ENCODE peak calls at places on chromosomes 13 and 19, in nine cellular contexts. O, B, Z, Q, W, J, A, R and X are unnamed samples.

GRCh38 chr19:46299004-46299509 is 2.2 kb downstream of the HIF3A start:
- DNase-seq in O (peak; percentile 99), B (no peak), Z (peak; percentile 66), Q (peak; percentile 99), W (peak; percentile 97), J (peak; percentile 98), A (no peak), R (peak; percentile 59), X (peak; percentile 87)

GRCh38 chr13:31803327-31803726 is 64.0 kb downstream of the RXFP2 start:
- DNase-seq in O (no peak), B (no peak), Z (no peak), Q (no peak), W (no peak), J (no peak), A (no peak), R (no peak), X (no peak)

GRCh38 chr13:19910336-19911072 is 47.1 kb upstream of the ZMYM5 start:
- DNase-seq in O (no peak), B (no peak), Z (peak; percentile 93), Q (no peak), W (no peak), J (peak; percentile 12), A (no peak), R (no peak), X (no peak)

GRCh38 chr13:60453490-60453889 is 56.5 kb downstream of the TDRD3 start:
- DNase-seq in O (no peak), B (no peak), Z (peak; percentile 22), Q (no peak), W (no peak), J (no peak), A (no peak), R (no peak), X (no peak)

GRCh38 chr13:30873519-30873918 is 32.6 kb upstream of the MEDAG start:
- DNase-seq in O (no peak), B (no peak), Z (no peak), Q (no peak), W (no peak), J (no peak), A (peak; percentile 29), R (no peak), X (no peak)

GRCh38 chr19:13396256-13397080 is 109.8 kb downstream of the CACNA1A start:
- DNase-seq in O (no peak), B (no peak), Z (peak; percentile 36), Q (peak; percentile 73), W (no peak), J (peak; percentile 90), A (peak; percentile 64), R (no peak), X (no peak)

GRCh38 chr13:36288794-36289391 is 8.7 kb downstream of the CCDC169 start:
- DNase-seq in O (no peak), B (no peak), Z (no peak), Q (no peak), W (no peak), J (no peak), A (no peak), R (no peak), X (no peak)

GRCh38 chr19:16587031-16588023 is 15.1 kb upstream of the SLC35E1 start:
- DNase-seq in O (no peak), B (peak; percentile 69), Z (peak; percentile 66), Q (no peak), W (no peak), J (peak; percentile 71), A (no peak), R (no peak), X (no peak)

GRCh38 chr13:89136678-89137077 is 1465.5 kb downstream of the SLITRK5 start:
- DNase-seq in O (no peak), B (no peak), Z (peak; percentile 65), Q (no peak), W (no peak), J (no peak), A (no peak), R (no peak), X (no peak)

GRCh38 chr19:2887391-2887914 is 13.3 kb upstream of the ZNF57 start:
- DNase-seq in O (no peak), B (peak; percentile 20), Z (peak; percentile 62), Q (peak; percentile 23), W (no peak), J (peak; percentile 79), A (peak; percentile 7), R (peak; percentile 53), X (no peak)

GRCh38 chr13:106917673-106918652 is 350.0 kb upstream of the ARGLU1 start:
- DNase-seq in O (peak; percentile 94), B (peak; percentile 56), Z (peak; percentile 64), Q (peak; percentile 83), W (peak; percentile 84), J (peak; percentile 90), A (peak; percentile 91), R (peak; percentile 47), X (peak; percentile 91)

GRCh38 chr13:112443191-112444000 is 67.2 kb downstream of the SPACA7 start:
- DNase-seq in O (peak; percentile 78), B (no peak), Z (no peak), Q (no peak), W (peak; percentile 75), J (peak; percentile 27), A (peak; percentile 64), R (no peak), X (no peak)

GRCh38 chr13:31088826-31089420 is 72.8 kb downstream of the HSPH1 start:
- DNase-seq in O (no peak), B (no peak), Z (no peak), Q (no peak), W (peak; percentile 52), J (no peak), A (no peak), R (no peak), X (no peak)

GRCh38 chr19:17963936-17964691 is 2.8 kb upstream of the KCNN1 start:
- DNase-seq in O (no peak), B (no peak), Z (no peak), Q (no peak), W (no peak), J (no peak), A (no peak), R (no peak), X (no peak)

GRCh38 chr13:51324714-51325440 is 14.6 kb upstream of the SERPINE3 start:
- DNase-seq in O (peak; percentile 17), B (no peak), Z (no peak), Q (no peak), W (no peak), J (no peak), A (no peak), R (no peak), X (no peak)

GRCh38 chr13:111132948-111133347 is 17.8 kb downstream of the ARHGEF7 start:
- DNase-seq in O (no peak), B (no peak), Z (no peak), Q (no peak), W (no peak), J (no peak), A (no peak), R (no peak), X (no peak)

GRCh38 chr19:2255112-2255845 is 938 bp downstream of the JSRP1 start:
- DNase-seq in O (no peak), B (no peak), Z (no peak), Q (no peak), W (no peak), J (no peak), A (no peak), R (no peak), X (no peak)

GRCh38 chr13:87123987-87124784 is 547.0 kb upstream of the SLITRK5 start:
- DNase-seq in O (peak; percentile 86), B (no peak), Z (peak; percentile 97), Q (no peak), W (no peak), J (peak; percentile 19), A (no peak), R (peak; percentile 100), X (no peak)
- TF ChIP-seq CTCF in O (no peak), B (no peak), Z (no peak), Q (no peak), W (no peak), J (no peak), A (no peak), R (no peak), X (no peak)

GRCh38 chr13:70842062-70842644 is 733.9 kb upstream of the KLHL1 start:
- DNase-seq in O (no peak), B (no peak), Z (no peak), Q (no peak), W (no peak), J (no peak), A (no peak), R (no peak), X (no peak)
- TF ChIP-seq CTCF in O (no peak), B (no peak), Z (no peak), Q (no peak), W (no peak), J (no peak), A (no peak), R (no peak), X (no peak)

GRCh38 chr13:40565282-40566148 is 100.9 kb downstream of the FOXO1 start:
- DNase-seq in O (no peak), B (no peak), Z (peak; percentile 18), Q (no peak), W (no peak), J (peak; percentile 17), A (no peak), R (no peak), X (no peak)

GRCh38 chr13:40563350-40564125 is 102.9 kb downstream of the FOXO1 start:
- DNase-seq in O (no peak), B (no peak), Z (no peak), Q (no peak), W (no peak), J (peak; percentile 15), A (no peak), R (no peak), X (no peak)

GRCh38 chr13:40566811-40567210 is 99.6 kb downstream of the FOXO1 start:
- DNase-seq in O (no peak), B (no peak), Z (no peak), Q (no peak), W (no peak), J (no peak), A (no peak), R (no peak), X (no peak)

GRCh38 chr13:40562975-40563349 is 103.5 kb downstream of the FOXO1 start:
- DNase-seq in O (no peak), B (peak; percentile 23), Z (no peak), Q (no peak), W (no peak), J (no peak), A (no peak), R (peak; percentile 35), X (no peak)

DNA sequence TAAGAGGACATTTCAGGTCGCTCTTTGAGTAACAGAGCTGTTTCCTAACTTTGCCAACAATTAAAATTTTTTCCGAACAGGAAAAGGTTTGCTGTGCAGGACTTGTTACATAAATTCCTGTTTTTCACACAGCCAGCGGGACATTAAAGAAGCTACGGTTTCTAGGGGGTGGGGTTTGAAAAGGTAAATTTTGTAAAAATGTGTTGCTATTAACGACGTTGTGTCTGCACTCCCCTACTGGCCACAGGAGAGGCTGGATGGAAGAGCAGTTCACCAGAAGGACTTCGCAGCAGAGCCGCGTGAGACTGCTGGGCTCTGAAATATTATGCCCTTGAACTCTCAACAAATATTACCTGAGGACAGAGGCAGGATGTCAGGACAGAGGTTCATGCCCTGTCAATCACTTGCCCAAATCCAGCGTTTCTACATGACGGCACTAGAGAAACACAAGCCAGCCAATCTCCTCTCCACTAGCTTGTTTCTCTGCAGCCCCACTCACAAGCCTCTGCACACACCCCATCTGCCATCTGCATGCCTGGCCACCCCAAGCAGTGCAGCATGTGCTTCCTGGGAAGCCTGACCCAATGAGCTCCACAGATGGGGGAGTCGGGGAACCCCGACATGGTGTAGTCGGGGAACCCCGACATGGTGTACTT is 102.0 kb downstream of the FOXO1 start:
- DNase-seq in O (no peak), B (no peak), Z (no peak), Q (no peak), W (no peak), J (no peak), A (no peak), R (no peak), X (no peak)
- TF ChIP-seq CTCF in O (no peak), B (no peak), Z (peak; percentile 23), Q (no peak), W (no peak), J (no peak), A (no peak), R (peak; percentile 12), X (peak; percentile 38)

GRCh38 chr13:43146400-43146799 is 123.0 kb downstream of the DNAJC15 start:
- DNase-seq in O (no peak), B (no peak), Z (no peak), Q (no peak), W (no peak), J (no peak), A (no peak), R (no peak), X (no peak)
- TF ChIP-seq CTCF in O (no peak), B (no peak), Z (no peak), Q (no peak), W (no peak), J (no peak), A (no peak), R (no peak), X (no peak)